ENCODE peak calls at places on chromosomes 16 and 17, in five cellular contexts. L, X, A, J and V are unnamed samples.

GRCh38 chr17:19958023-19958422 is 19.6 kb downstream of the AKAP10 start:
- DNase-seq in A (no peak), X (no peak), L (peak), J (peak), V (peak)

GRCh38 chr16:67441289-67441753 is 10.4 kb downstream of the HSD11B2 start:
- DNase-seq in A (no peak), X (no peak), L (no peak), J (no peak), V (no peak)

GRCh38 chr17:20927586-20927985 is 115.2 kb downstream of the USP22 start:
- DNase-seq in L (no peak), A (no peak), J (no peak), X (no peak), V (no peak)

GRCh38 chr16:31467858-31468257 is 4.1 kb upstream of the TGFB1I1 start:
- DNase-seq in J (no peak), A (no peak), X (no peak), L (no peak), V (no peak)

GRCh38 chr17:60315650-60316049 is 76.3 kb downstream of the USP32 start:
- DNase-seq in L (no peak), J (peak), A (no peak), X (no peak), V (no peak)

GRCh38 chr16:50836121-50836541 is 94.2 kb downstream of the CYLD start:
- DNase-seq in L (peak), X (no peak), J (no peak), A (no peak), V (no peak)

GRCh38 chr16:50861926-50862325 is 120.0 kb downstream of the CYLD start:
- DNase-seq in J (peak), L (peak), X (no peak), A (no peak), V (no peak)

GRCh38 chr17:65987988-65988387 is 203.9 kb downstream of the CEP112 start:
- DNase-seq in L (peak), X (no peak), J (peak), A (peak), V (peak)

GRCh38 chr16:3118846-3119245 is 6.5 kb downstream of the ZNF205 start:
- DNase-seq in A (no peak), J (no peak), X (no peak), L (no peak), V (no peak)

GRCh38 chr16:27228036-27228435 is 24.7 kb downstream of the KDM8 start:
- DNase-seq in A (no peak), X (no peak), J (no peak), L (no peak), V (no peak)

GRCh38 chr17:43845772-43846171 is 1.2 kb upstream of the CD300LG start:
- DNase-seq in X (no peak), J (no peak), A (no peak), L (no peak), V (no peak)

GRCh38 chr17:44956998-44957981 is 9.7 kb upstream of the KIF18B start:
- DNase-seq in L (no peak), J (no peak), A (no peak), X (no peak), V (no peak)

GRCh38 chr17:13484020-13484419 is 117.7 kb downstream of the HS3ST3A1 start:
- DNase-seq in A (no peak), X (no peak), L (peak), J (no peak), V (no peak)

GRCh38 chr17:50906443-50906842 is 40.3 kb upstream of the TOB1 start:
- DNase-seq in A (no peak), X (no peak), L (no peak), J (no peak), V (no peak)

GRCh38 chr16:71474864-71475263 is 12.8 kb upstream of the ZNF23 start:
- DNase-seq in L (peak), X (no peak), J (no peak), A (no peak), V (no peak)

GRCh38 chr17:77375108-77375507 is 234.3 kb downstream of the SEC14L1 start:
- DNase-seq in L (no peak), J (no peak), A (no peak), X (no peak), V (no peak)

GRCh38 chr17:77506371-77506991 is 365.7 kb downstream of the SEC14L1 start:
- DNase-seq in A (peak), L (no peak), J (no peak), X (no peak), V (no peak)

GRCh38 chr16:2785101-2785991 is 2.0 kb downstream of the PRSS33 start:
- DNase-seq in A (no peak), J (no peak), L (no peak), X (no peak), V (no peak)

GRCh38 chr17:61245706-61246135 is 153.9 kb upstream of the TBX2 start:
- DNase-seq in X (no peak), L (no peak), A (no peak), J (no peak), V (no peak)

GRCh38 chr16:89902980-89903379 is 15.7 kb upstream of the MC1R start:
- DNase-seq in X (no peak), J (no peak), A (no peak), L (no peak), V (no peak)

GRCh38 chr17:79186406-79186805 is 111.8 kb downstream of the ENGASE start:
- DNase-seq in X (no peak), L (no peak), J (no peak), A (no peak), V (no peak)

GRCh38 chr17:79185671-79186070 is 111.0 kb downstream of the ENGASE start:
- DNase-seq in X (no peak), L (no peak), A (no peak), J (no peak), V (no peak)

GRCh38 chr17:79182176-79183160 is 107.8 kb downstream of the ENGASE start:
- DNase-seq in X (no peak), A (no peak), J (no peak), L (no peak), V (no peak)

GRCh38 chr17:79180358-79181005 is 105.9 kb downstream of the ENGASE start:
- DNase-seq in J (no peak), A (no peak), L (no peak), X (no peak), V (no peak)

DNA sequence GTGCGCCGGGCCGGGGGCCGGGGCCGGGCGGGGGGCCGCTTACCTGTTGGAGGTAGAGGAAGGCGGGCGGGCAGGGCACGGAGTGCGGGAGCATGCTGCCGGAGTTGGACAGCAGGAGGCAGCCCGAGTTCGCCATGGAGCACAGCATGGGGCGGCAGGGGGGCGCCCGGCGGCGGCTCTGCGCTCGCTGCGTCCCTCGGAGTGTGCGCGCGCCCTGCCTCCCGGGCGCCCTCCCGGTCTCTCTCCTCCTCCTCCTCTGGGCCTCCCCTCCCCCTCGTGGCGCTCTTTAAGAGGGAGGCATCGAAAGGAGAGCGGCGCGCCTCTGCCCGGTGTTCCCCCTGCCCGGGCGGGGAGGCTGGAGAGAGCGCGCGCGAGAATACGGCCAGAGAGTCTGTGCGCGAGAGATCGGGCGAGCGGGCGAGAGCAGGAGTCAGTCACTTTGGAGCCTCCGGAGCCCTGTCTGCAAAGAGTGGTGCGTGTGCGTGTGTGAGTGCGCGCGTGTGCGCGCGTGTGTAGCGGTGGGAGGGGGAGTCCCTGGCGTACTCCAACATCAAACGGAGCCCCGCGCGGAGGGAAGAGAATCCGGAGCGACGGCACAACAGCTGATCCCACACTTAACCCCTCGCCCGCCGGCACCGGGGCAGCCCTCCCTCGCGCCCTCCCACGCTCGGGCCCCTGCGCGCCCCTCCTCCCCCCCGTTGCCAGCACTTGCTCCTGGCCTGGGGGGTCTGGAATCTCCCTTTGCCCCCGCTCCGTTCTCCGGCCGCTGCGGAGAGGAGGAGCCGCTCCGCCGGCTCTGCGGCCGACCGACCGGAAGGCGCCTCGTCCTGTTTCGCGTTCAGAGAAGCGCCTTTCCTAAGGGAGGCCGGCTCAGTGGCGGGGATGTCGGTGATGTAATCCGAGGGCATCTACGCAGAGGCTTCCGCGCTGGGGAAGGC is 108.9 kb downstream of the ENGASE start:
- DNase-seq in X (peak), A (peak), L (peak), J (peak), V (peak)
- TF ChIP-seq CTCF in X (no peak), A (no peak), L (no peak), J (no peak), V (peak)

GRCh38 chr16:86020971-86021370 is 122.0 kb downstream of the IRF8 start:
- DNase-seq in J (no peak), X (no peak), L (no peak), A (no peak), V (no peak)
- TF ChIP-seq CTCF in J (no peak), X (no peak), L (no peak), A (no peak), V (no peak)

DNA sequence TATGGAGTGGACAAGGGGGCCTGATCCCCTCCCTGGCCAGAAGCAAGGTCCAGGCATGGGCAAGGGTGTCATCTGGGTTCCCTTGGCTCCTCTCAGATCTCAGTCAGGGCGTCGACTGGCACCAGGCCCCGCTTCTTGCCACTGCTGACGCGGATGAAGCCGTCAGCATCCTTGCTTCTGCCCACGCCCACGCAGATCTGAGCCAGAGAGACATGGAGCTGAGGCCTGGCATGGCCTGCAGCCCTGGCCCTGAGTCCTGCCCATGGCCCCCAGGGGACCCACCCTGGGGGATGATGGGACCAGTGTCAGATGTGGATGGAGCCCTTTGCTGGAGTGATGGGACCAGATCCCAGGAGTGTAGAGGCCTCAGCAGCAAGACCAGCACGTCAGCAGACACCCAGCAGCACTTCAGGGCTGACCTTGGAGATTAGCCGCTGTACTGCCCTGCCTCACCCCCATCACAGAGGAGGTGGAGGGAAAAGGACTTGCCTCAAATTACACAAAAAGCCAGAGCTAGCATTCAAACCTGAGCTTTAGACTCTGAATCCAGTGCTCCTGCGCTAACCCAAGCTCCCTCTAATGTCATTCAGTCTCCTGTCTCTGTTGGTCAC is 12.2 kb downstream of the RPL19 start:
- DNase-seq in X (no peak), L (no peak), A (no peak), J (no peak), V (no peak)
- TF ChIP-seq CTCF in X (no peak), L (no peak), A (no peak), J (no peak), V (no peak)

GRCh38 chr16:81445926-81446317 is 1.3 kb downstream of the CMIP start:
- DNase-seq in L (no peak), A (no peak), X (no peak), J (no peak), V (no peak)

GRCh38 chr16:81443688-81444447 is 740 bp upstream of the CMIP start:
- DNase-seq in J (no peak), L (no peak), X (peak), A (no peak), V (no peak)

GRCh38 chr16:81444448-81445121 is at the start of gene CMIP:
- DNase-seq in A (peak), L (peak), J (peak), X (peak), V (peak)

GRCh38 chr16:81446318-81447275 is 2.0 kb downstream of the CMIP start:
- DNase-seq in J (peak), A (peak), L (peak), X (no peak), V (no peak)

DNA sequence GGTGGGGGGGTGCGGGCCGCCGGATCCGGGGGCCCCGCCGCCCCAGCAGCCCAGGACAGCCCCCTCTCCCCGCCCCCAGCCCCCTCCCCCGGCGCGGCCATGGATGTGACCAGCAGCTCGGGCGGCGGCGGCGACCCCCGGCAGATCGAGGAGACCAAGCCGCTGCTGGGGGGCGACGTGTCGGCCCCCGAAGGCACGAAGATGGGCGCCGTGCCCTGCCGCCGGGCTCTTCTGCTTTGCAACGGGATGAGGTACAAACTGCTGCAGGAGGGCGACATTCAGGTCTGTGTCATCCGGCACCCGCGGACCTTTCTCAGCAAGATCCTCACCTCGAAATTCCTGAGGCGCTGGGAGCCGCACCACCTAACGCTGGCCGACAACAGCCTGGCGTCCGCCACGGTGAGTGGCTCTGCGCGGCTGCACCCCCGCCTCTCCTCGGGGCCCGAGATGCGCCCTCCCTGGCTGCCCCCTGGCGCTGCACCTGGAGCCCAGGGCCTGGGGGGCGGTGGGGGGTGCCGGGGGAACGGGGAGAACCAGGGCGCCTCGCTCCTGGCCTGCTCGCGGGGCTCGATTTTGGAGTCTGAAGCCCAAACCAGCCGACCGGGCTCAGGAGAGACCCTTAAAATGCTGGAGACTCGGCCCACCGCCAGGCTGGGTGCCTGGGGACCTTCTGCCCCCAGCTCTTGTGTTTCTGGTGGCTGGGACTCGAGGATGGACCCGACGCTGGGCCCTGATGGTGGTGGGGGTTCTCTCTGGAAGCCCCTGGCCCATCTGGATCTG is 725 bp downstream of the CMIP start:
- DNase-seq in L (peak), A (peak), J (no peak), X (peak), V (peak)
- TF ChIP-seq CTCF in L (peak), A (peak), J (peak), X (peak), V (no peak)

DNA sequence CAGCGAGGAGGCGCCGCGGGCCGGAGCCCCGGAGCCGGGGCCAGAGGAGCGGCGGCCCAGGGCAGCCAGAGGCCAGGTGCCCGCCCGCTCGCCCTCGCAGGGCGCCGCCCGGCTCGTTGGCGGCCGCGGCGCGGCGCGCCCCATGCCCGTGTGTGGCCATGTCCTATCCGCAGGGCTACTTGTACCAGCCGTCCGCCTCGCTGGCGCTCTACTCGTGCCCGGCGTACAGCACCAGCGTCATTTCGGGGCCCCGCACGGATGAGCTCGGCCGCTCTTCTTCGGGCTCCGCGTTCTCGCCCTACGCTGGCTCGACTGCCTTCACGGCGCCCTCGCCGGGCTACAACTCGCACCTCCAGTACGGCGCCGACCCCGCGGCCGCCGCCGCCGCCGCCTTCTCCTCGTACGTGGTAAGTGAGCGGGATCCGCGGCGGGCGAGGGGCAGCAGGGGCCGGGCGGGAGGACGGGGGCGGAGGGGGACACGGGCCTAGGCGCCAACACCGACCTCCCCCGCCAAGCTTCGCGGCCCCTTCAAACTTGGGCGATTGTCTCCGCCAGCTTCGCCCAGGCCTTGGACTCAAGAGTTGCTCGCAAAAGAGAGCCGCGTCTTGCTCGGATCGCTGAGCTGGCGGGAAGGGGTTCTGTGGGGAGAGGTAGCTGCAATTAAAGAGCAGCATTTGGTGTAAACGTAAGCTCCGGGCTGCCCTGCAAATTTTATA is 534 bp downstream of the IRX5 start:
- DNase-seq in L (peak), A (peak), J (peak), X (peak), V (peak)
- TF ChIP-seq CTCF in L (no peak), A (no peak), J (no peak), X (no peak), V (no peak)

DNA sequence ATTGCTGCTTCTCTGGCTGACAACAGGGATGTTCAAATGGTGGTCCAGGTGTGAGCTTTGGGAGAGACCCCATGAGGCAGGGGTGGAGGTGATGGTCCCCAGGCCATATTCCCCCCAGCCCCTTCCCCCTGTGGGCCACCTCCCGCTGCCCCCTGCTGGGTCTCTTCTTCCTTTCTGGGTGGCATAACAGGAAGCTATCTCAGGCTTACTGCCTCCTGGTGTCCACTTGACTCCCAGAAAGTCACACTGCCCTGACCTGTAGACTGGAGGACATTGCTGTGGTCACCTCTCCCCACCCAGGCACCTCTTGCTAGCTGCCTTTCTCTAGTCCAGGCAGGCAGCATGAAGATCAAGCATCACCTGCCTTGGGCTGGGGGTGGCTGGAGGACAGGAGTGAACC is 46.4 kb upstream of the PLCG2 start:
- DNase-seq in L (no peak), A (no peak), J (no peak), X (no peak), V (no peak)
- TF ChIP-seq CTCF in L (no peak), A (no peak), J (no peak), X (no peak), V (no peak)

GRCh38 chr17:80859004-80859941 is 132.4 kb upstream of the CHMP6 start:
- DNase-seq in J (peak), L (peak), X (no peak), A (no peak), V (no peak)
- TF ChIP-seq CTCF in J (peak), L (peak), X (no peak), A (no peak), V (no peak)

DNA sequence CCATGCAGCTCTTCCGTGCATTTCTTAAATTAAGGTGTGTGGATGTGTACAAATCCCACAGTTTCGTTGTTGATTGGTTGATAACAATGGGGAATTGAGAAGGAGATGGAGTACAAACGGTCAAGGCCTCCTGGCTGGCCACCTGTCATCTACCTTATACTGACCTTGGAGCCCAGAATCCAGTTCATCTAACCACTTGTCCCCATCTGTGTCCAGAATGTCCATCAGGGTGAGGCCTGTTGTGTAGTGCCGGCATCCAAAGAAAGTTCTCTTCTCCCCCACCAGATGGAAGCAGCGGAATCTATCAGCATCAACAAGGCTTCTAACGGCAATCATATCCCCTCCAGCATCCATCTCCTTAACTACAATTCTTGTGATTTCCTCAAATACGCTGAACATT is 1.5 kb downstream of the GSDMB start:
- DNase-seq in J (peak), L (peak), X (no peak), A (no peak), V (no peak)
- TF ChIP-seq CTCF in J (no peak), L (peak), X (no peak), A (no peak), V (no peak)

GRCh38 chr17:28416703-28417311 is 10.8 kb upstream of the SLC46A1 start:
- DNase-seq in L (peak), J (peak), A (peak), X (peak), V (peak)
- TF ChIP-seq CTCF in L (peak), J (peak), A (peak), X (peak), V (peak)